ENCODE peak calls at places on chromosome 10, in four cellular contexts. K is transverse colon; B is A673; Y is naive thymus-derived CD4-positive, alpha-beta T cell. W is an unnamed sample.
A peak's percentile ranks its signal among the peaks of the same experiment; 100 is the strongest.

GRCh38 chr10:52004342-52004949 is 305.1 kb upstream of the CSTF2T start:
- DNase-seq in K (no peak), Y (no peak), B (peak; percentile 60), W (no peak)

GRCh38 chr10:47311193-47311899 is 10.9 kb upstream of the GDF2 start:
- DNase-seq in Y (peak; percentile 79), B (no peak), K (peak; percentile 77), W (peak; percentile 66)

GRCh38 chr10:131090761-131091661 is 220.5 kb downstream of the TCERG1L start:
- DNase-seq in B (peak; percentile 38), K (no peak), Y (peak; percentile 9), W (no peak)

GRCh38 chr10:112622786-112623185 is 175.8 kb downstream of the VTI1A start:
- DNase-seq in B (no peak), K (no peak), Y (no peak), W (no peak)

GRCh38 chr10:25697412-25697811 is 236.6 kb upstream of the MYO3A start:
- DNase-seq in B (no peak), K (no peak), Y (no peak), W (no peak)

GRCh38 chr10:55628260-55628701 is 732.8 kb downstream of the ZWINT start:
- DNase-seq in K (no peak), B (peak; percentile 0), Y (no peak), W (no peak)

GRCh38 chr10:70445718-70446485 is 4.4 kb upstream of the NODAL start:
- DNase-seq in B (no peak), K (no peak), Y (no peak), W (no peak)

GRCh38 chr10:98510412-98510995 is 63.8 kb upstream of the HPS1 start:
- DNase-seq in B (no peak), K (no peak), Y (no peak), W (no peak)

GRCh38 chr10:77636286-77636966 is 1.2 kb downstream of the KCNMA1 start:
- DNase-seq in K (no peak), Y (no peak), B (no peak), W (no peak)

GRCh38 chr10:132231656-132232552 is 45.2 kb downstream of the DPYSL4 start:
- DNase-seq in Y (peak; percentile 20), B (no peak), K (no peak), W (no peak)

GRCh38 chr10:91891285-91892001 is 17.8 kb downstream of the FGFBP3 start:
- DNase-seq in B (no peak), Y (no peak), K (no peak), W (no peak)

GRCh38 chr10:69960606-69961167 is 92.0 kb upstream of the MACROH2A2 start:
- DNase-seq in Y (no peak), K (no peak), B (no peak), W (no peak)

GRCh38 chr10:63057509-63057908 is 75.6 kb upstream of the NRBF2 start:
- DNase-seq in B (no peak), K (no peak), Y (no peak), W (no peak)

GRCh38 chr10:86698207-86698940 is 30.1 kb downstream of the LDB3 start:
- DNase-seq in K (no peak), B (no peak), Y (no peak), W (no peak)
- H3K36me3 ChIP-seq in K (no peaks in the 10 kb centered on the region), B (no peaks in the 10 kb centered on the region), Y (no peaks in the 10 kb centered on the region), W (no peaks in the 10 kb centered on the region)

DNA sequence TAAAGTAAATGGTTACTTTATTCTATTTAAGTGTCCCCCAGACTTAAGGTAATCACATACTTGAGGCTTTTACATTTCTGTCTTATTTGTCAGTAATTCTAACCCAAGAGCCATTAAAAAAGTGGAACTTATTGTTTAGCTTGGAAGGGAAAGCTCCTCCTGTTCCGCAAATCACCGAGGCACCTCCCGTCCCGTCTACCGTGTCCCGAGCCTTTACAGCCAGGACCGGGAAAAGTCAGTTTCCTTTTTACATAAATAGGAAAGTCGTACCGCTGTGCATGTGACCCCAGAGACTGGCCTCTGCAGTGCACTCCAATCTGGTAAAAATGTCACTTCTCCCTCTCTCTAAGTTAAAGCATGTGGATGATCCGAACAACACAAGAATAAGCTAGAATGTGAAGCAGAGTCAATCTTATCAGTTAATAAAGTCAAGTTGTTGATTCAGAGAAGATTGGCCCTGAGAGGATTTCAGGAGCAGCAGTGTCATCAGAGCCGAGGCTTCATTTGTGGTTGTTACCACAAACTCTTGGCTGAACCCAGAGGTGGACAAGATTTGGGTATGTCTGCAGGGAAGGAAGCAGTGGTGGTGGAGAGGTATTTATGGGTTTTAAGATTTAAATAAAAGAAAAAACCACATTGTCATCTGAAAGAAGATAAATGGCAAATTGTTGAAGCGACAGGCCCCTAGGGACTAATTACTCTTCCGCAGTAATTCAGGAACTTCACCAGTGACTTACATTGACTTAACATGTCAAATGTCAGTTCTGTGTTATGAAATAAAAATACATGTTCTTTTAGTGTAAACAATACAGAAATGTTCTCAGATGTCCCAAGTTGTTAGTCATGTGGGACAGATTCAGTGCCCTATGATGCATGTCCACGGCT is 316.6 kb upstream of the ZNF32 start:
- DNase-seq in Y (no peak), B (peak; percentile 19), K (no peak), W (no peak)
- H3K4me3 ChIP-seq in Y (no peak overlapping the region), B (no peak overlapping the region), K (no peak overlapping the region), W (no peak overlapping the region)

GRCh38 chr10:71632200-71632820 is 87.3 kb downstream of the C10orf105 start:
- DNase-seq in K (no peak), B (no peak), Y (no peak), W (no peak)
- H3K27ac ChIP-seq in K (no peak overlapping the region), B (no peak overlapping the region), Y (no peak overlapping the region), W (no peak overlapping the region)

GRCh38 chr10:67977246-67977645 is 92.8 kb downstream of the SIRT1 start:
- DNase-seq in K (no peak), B (no peak), Y (no peak), W (no peak)
- H3K36me3 ChIP-seq in K (peaks cover 31% of the 10 kb centered on the region), B (peaks cover 21% of the 10 kb centered on the region), Y (peaks cover 46% of the 10 kb centered on the region), W (peaks cover 17% of the 10 kb centered on the region)

GRCh38 chr10:12406764-12407400 is 57.5 kb downstream of the CAMK1D start:
- DNase-seq in K (no peak), Y (no peak), B (no peak), W (no peak)

GRCh38 chr10:12400266-12400931 is 51.1 kb downstream of the CAMK1D start:
- DNase-seq in Y (no peak), B (peak; percentile 76), K (no peak), W (no peak)

GRCh38 chr10:12401466-12401865 is 52.1 kb downstream of the CAMK1D start:
- DNase-seq in K (no peak), Y (no peak), B (no peak), W (no peak)

GRCh38 chr10:12405342-12406320 is 56.3 kb downstream of the CAMK1D start:
- DNase-seq in Y (no peak), K (no peak), B (no peak), W (no peak)

DNA sequence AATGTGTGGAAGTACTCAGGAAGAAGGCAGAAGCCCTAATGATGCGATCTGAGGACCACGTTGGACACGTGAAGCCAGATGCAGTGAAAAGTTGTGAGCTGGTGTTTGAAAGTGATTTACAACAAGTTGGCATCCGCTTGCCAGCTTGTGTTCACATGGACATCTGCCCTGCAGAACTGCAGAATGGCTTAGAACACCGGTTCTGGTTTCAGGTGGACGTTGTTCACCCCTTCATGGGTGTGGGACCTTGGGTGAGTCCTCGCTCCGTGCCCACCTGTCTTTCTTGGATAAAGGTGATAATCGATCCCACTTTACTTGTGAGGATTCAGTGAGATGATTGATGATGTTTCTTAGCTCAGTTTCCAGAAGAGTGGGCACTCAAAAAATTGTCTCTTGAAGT is 53.8 kb downstream of the CAMK1D start:
- DNase-seq in K (no peak), B (no peak), Y (no peak), W (no peak)
- H3K4me3 ChIP-seq in K (no peak overlapping the region), B (no peak overlapping the region), Y (no peak overlapping the region), W (no peak overlapping the region)

GRCh38 chr10:87089746-87090145 is 4.9 kb downstream of the GLUD1 start:
- DNase-seq in Y (no peak), K (no peak), B (no peak), W (no peak)

GRCh38 chr10:87092356-87092860 is 2.2 kb downstream of the GLUD1 start:
- DNase-seq in Y (peak; percentile 26), K (no peak), B (no peak), W (peak; percentile 50)

GRCh38 chr10:87093461-87094372 is 926 bp downstream of the GLUD1 start:
- DNase-seq in B (peak; percentile 57), K (peak; percentile 73), Y (peak; percentile 51), W (peak; percentile 58)

GRCh38 chr10:87092861-87093460 is 1.7 kb downstream of the GLUD1 start:
- DNase-seq in Y (peak; percentile 23), K (peak; percentile 38), B (peak; percentile 78), W (peak; percentile 25)

DNA sequence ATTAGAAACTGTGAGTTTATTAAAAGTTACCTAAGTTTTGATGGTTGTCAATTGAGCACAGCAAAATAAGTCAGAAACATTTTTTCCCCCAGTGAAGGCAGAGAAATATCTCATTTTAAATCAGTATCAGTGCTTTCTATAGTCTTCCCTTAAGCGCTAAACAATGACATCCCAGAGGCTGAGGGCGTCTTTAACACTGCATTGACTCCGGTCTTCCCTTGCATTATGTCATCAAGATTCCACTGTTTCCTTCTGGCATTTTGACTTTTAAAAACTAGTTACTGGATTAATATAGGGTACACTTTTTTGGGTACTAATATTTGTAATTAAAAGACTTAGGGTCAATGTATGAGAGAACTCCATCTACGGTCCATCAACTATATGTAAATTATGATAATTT is 3.9 kb downstream of the GLUD1 start:
- DNase-seq in K (no peak), Y (no peak), B (no peak), W (no peak)
- H3K27ac ChIP-seq in K (no peak overlapping the region), Y (no peak overlapping the region), B (no peak overlapping the region), W (no peak overlapping the region)

W was measured in CD4-positive, alpha-beta memory T cell.